ENCODE peak calls at places on chromosomes 12 and 14, in eight cellular contexts. F is OCI-LY7, Z is AG09309, X is neural crest cell, G is anterior cingulate cortex, T is iPS DF 6.9, K is lung, Y is A549. R is an unnamed sample.

GRCh38 chr14:70754989-70755388 is 54.3 kb downstream of the MAP3K9 start:
- DNase-seq in F (no peak), Z (no peak), X (no peak), G (no peak), T (no peak), K (peak), Y (peak), R (no peak)

GRCh38 chr12:121581681-121582439 is 1.0 kb upstream of the KDM2B start:
- DNase-seq in F (peak), Z (no peak), X (no peak), G (peak), T (no peak), K (no peak), Y (no peak), R (no peak)

GRCh38 chr14:24367506-24368214 is at the start of gene NFATC4:
- DNase-seq in F (peak), Z (peak), X (peak), G (peak), T (peak), K (peak), Y (peak), R (peak)

GRCh38 chr14:98548071-98548686 is 723.8 kb downstream of the BCL11B start:
- DNase-seq in F (no peak), Z (no peak), X (no peak), G (no peak), T (no peak), K (no peak), Y (no peak), R (no peak)

GRCh38 chr14:30840086-30840779 is 34.1 kb upstream of the COCH start:
- DNase-seq in F (no peak), Z (no peak), X (no peak), G (no peak), T (no peak), K (no peak), Y (no peak), R (no peak)

GRCh38 chr14:74568380-74568649 is 43.7 kb downstream of the LTBP2 start:
- DNase-seq in F (no peak), Z (no peak), X (no peak), G (no peak), T (no peak), K (no peak), Y (no peak), R (no peak)

GRCh38 chr12:132602578-132603239 is 7.7 kb downstream of the LRCOL1 start:
- DNase-seq in F (no peak), Z (no peak), X (no peak), G (no peak), T (no peak), K (no peak), Y (no peak), R (no peak)

GRCh38 chr12:105995986-105996385 is 142.8 kb downstream of the NUAK1 start:
- DNase-seq in F (no peak), Z (peak), X (no peak), G (no peak), T (no peak), K (no peak), Y (no peak), R (no peak)

GRCh38 chr12:3973939-3974644 is 100.9 kb upstream of the PARP11 start:
- DNase-seq in F (no peak), Z (no peak), X (no peak), G (no peak), T (no peak), K (no peak), Y (no peak), R (no peak)

GRCh38 chr12:10301103-10301502 is 6.6 kb upstream of the KLRD1 start:
- DNase-seq in F (no peak), Z (no peak), X (no peak), G (no peak), T (no peak), K (no peak), Y (no peak), R (no peak)

GRCh38 chr14:89956294-89957009 is 725 bp downstream of the TDP1 start:
- DNase-seq in F (peak), Z (peak), X (peak), G (peak), T (no peak), K (peak), Y (peak), R (peak)

GRCh38 chr14:64755661-64756265 is 51.5 kb downstream of the PLEKHG3 start:
- DNase-seq in F (no peak), Z (no peak), X (no peak), G (no peak), T (no peak), K (no peak), Y (no peak), R (no peak)

GRCh38 chr14:69904246-69904645 is 25.0 kb downstream of the SMOC1 start:
- DNase-seq in F (no peak), Z (no peak), X (no peak), G (no peak), T (no peak), K (no peak), Y (no peak), R (no peak)

GRCh38 chr12:96236221-96236822 is 42.1 kb downstream of the ELK3 start:
- DNase-seq in F (no peak), Z (no peak), X (no peak), G (no peak), T (no peak), K (no peak), Y (no peak), R (no peak)

GRCh38 chr14:92659765-92660561 is 88.5 kb downstream of the LGMN start:
- DNase-seq in F (peak), Z (no peak), X (no peak), G (peak), T (no peak), K (peak), Y (no peak), R (no peak)

GRCh38 chr14:90301580-90302181 is 30.1 kb downstream of the NRDE2 start:
- DNase-seq in F (peak), Z (peak), X (no peak), G (no peak), T (no peak), K (no peak), Y (peak), R (no peak)

GRCh38 chr14:75454963-75455546 is 27.2 kb downstream of the JDP2 start:
- DNase-seq in F (no peak), Z (peak), X (no peak), G (no peak), T (no peak), K (peak), Y (peak), R (no peak)

GRCh38 chr14:94471045-94471444 is 5.0 kb downstream of the SERPINA9 start:
- DNase-seq in F (no peak), Z (no peak), X (no peak), G (no peak), T (no peak), K (no peak), Y (no peak), R (no peak)

GRCh38 chr12:7089196-7089871 is 2.9 kb downstream of the C1R start:
- DNase-seq in F (no peak), Z (no peak), X (no peak), G (no peak), T (no peak), K (no peak), Y (no peak), R (no peak)

GRCh38 chr14:90632451-90632850 is 183.8 kb downstream of the TTC7B start:
- DNase-seq in F (no peak), Z (no peak), X (no peak), G (no peak), T (no peak), K (no peak), Y (no peak), R (no peak)

GRCh38 chr12:133192847-133193246 is 11.6 kb downstream of the ZNF268 start:
- DNase-seq in F (no peak), Z (no peak), X (no peak), G (no peak), T (no peak), K (no peak), Y (no peak), R (no peak)

GRCh38 chr12:62933220-62933870 is 1.6 kb downstream of the PPM1H start:
- DNase-seq in F (no peak), Z (no peak), X (no peak), G (peak), T (no peak), K (peak), Y (peak), R (peak)

R was measured in endothelial cell.